ENCODE peak calls at places on chromosome 11, in ten cellular contexts. One of them, this sample, is unnamed. For H3K4me1, the result is how much of the 10 kb centered on the place peaks cover.

GRCh38 chr11:128946646-128947045 is 4.0 kb upstream of the TP53AIP1 start:
- DNase-seq in HCT116: no peak
- DNase-seq in keratinocyte: no peak
- DNase-seq in fibroblast of lung: no peak
- DNase-seq in kidney: no peak
- DNase-seq in mammary epithelial cell: no peak
- DNase-seq in neural progenitor cell: no peak
- DNase-seq in astrocyte: no peak
- DNase-seq in endothelial cell of umbilical vein: no peak
- DNase-seq in DND-41: no peak
- DNase-seq in this sample: no peak

GRCh38 chr11:28318861-28319260 is 210.7 kb downstream of the METTL15 start:
- DNase-seq in fibroblast of lung: no peak
- DNase-seq in keratinocyte: no peak
- DNase-seq in neural progenitor cell: peak
- DNase-seq in endothelial cell of umbilical vein: no peak
- DNase-seq in HCT116: no peak
- DNase-seq in kidney: no peak
- DNase-seq in mammary epithelial cell: no peak
- DNase-seq in DND-41: no peak
- DNase-seq in astrocyte: no peak
- DNase-seq in this sample: no peak

GRCh38 chr11:100705447-100705846 is 18.4 kb downstream of the ARHGAP42 start:
- DNase-seq in fibroblast of lung: no peak
- DNase-seq in endothelial cell of umbilical vein: no peak
- DNase-seq in neural progenitor cell: no peak
- DNase-seq in kidney: no peak
- DNase-seq in HCT116: no peak
- DNase-seq in keratinocyte: no peak
- DNase-seq in astrocyte: no peak
- DNase-seq in DND-41: no peak
- DNase-seq in mammary epithelial cell: no peak
- DNase-seq in this sample: no peak

GRCh38 chr11:92226331-92227232 is 2.0 kb downstream of the FAT3 start:
- DNase-seq in mammary epithelial cell: peak
- DNase-seq in HCT116: no peak
- DNase-seq in neural progenitor cell: peak
- DNase-seq in endothelial cell of umbilical vein: no peak
- DNase-seq in fibroblast of lung: peak
- DNase-seq in astrocyte: peak
- DNase-seq in keratinocyte: no peak
- DNase-seq in DND-41: no peak
- DNase-seq in kidney: peak
- DNase-seq in this sample: no peak

GRCh38 chr11:12963789-12964536 is 45.2 kb upstream of the RASSF10 start:
- DNase-seq in DND-41: peak
- DNase-seq in mammary epithelial cell: peak
- DNase-seq in endothelial cell of umbilical vein: peak
- DNase-seq in HCT116: peak
- DNase-seq in fibroblast of lung: peak
- DNase-seq in neural progenitor cell: peak
- DNase-seq in kidney: no peak
- DNase-seq in keratinocyte: no peak
- DNase-seq in astrocyte: no peak
- DNase-seq in this sample: peak

GRCh38 chr11:404551-405264 is 10.1 kb downstream of the SIGIRR start:
- DNase-seq in DND-41: no peak
- DNase-seq in fibroblast of lung: no peak
- DNase-seq in mammary epithelial cell: no peak
- DNase-seq in astrocyte: no peak
- DNase-seq in endothelial cell of umbilical vein: no peak
- DNase-seq in kidney: peak
- DNase-seq in neural progenitor cell: no peak
- DNase-seq in keratinocyte: no peak
- DNase-seq in HCT116: no peak
- DNase-seq in this sample: no peak

GRCh38 chr11:86460461-86461404 is 86.0 kb downstream of the CCDC81 start:
- DNase-seq in DND-41: no peak
- DNase-seq in mammary epithelial cell: no peak
- DNase-seq in kidney: no peak
- DNase-seq in astrocyte: peak
- DNase-seq in keratinocyte: no peak
- DNase-seq in fibroblast of lung: no peak
- DNase-seq in HCT116: no peak
- DNase-seq in endothelial cell of umbilical vein: peak
- DNase-seq in neural progenitor cell: peak
- DNase-seq in this sample: no peak

GRCh38 chr11:35622070-35622469 is 3.8 kb downstream of the FJX1 start:
- DNase-seq in astrocyte: peak
- DNase-seq in neural progenitor cell: peak
- DNase-seq in endothelial cell of umbilical vein: peak
- DNase-seq in fibroblast of lung: peak
- DNase-seq in DND-41: no peak
- DNase-seq in keratinocyte: no peak
- DNase-seq in HCT116: no peak
- DNase-seq in mammary epithelial cell: peak
- DNase-seq in kidney: no peak
- DNase-seq in this sample: no peak

GRCh38 chr11:67521924-67522323 is 1.3 kb downstream of the CABP2 start:
- DNase-seq in fibroblast of lung: no peak
- DNase-seq in neural progenitor cell: no peak
- DNase-seq in astrocyte: no peak
- DNase-seq in keratinocyte: no peak
- DNase-seq in endothelial cell of umbilical vein: no peak
- DNase-seq in kidney: peak
- DNase-seq in mammary epithelial cell: no peak
- DNase-seq in HCT116: no peak
- DNase-seq in DND-41: no peak
- DNase-seq in this sample: no peak

GRCh38 chr11:67524480-67524808 is 1.2 kb upstream of the CABP2 start:
- DNase-seq in endothelial cell of umbilical vein: no peak
- DNase-seq in neural progenitor cell: no peak
- DNase-seq in fibroblast of lung: no peak
- DNase-seq in DND-41: no peak
- DNase-seq in HCT116: no peak
- DNase-seq in mammary epithelial cell: no peak
- DNase-seq in astrocyte: no peak
- DNase-seq in keratinocyte: no peak
- DNase-seq in kidney: peak
- DNase-seq in this sample: no peak

GRCh38 chr11:67522844-67523555 is at the start of gene CABP2:
- DNase-seq in mammary epithelial cell: no peak
- DNase-seq in astrocyte: no peak
- DNase-seq in endothelial cell of umbilical vein: no peak
- DNase-seq in kidney: peak
- DNase-seq in DND-41: no peak
- DNase-seq in neural progenitor cell: peak
- DNase-seq in keratinocyte: no peak
- DNase-seq in HCT116: no peak
- DNase-seq in fibroblast of lung: no peak
- DNase-seq in this sample: no peak

GRCh38 chr11:67522338-67522737 is 908 bp downstream of the CABP2 start:
- DNase-seq in fibroblast of lung: no peak
- DNase-seq in DND-41: no peak
- DNase-seq in kidney: peak
- DNase-seq in neural progenitor cell: no peak
- DNase-seq in keratinocyte: no peak
- DNase-seq in astrocyte: no peak
- DNase-seq in endothelial cell of umbilical vein: no peak
- DNase-seq in HCT116: no peak
- DNase-seq in mammary epithelial cell: no peak
- DNase-seq in this sample: no peak

DNA sequence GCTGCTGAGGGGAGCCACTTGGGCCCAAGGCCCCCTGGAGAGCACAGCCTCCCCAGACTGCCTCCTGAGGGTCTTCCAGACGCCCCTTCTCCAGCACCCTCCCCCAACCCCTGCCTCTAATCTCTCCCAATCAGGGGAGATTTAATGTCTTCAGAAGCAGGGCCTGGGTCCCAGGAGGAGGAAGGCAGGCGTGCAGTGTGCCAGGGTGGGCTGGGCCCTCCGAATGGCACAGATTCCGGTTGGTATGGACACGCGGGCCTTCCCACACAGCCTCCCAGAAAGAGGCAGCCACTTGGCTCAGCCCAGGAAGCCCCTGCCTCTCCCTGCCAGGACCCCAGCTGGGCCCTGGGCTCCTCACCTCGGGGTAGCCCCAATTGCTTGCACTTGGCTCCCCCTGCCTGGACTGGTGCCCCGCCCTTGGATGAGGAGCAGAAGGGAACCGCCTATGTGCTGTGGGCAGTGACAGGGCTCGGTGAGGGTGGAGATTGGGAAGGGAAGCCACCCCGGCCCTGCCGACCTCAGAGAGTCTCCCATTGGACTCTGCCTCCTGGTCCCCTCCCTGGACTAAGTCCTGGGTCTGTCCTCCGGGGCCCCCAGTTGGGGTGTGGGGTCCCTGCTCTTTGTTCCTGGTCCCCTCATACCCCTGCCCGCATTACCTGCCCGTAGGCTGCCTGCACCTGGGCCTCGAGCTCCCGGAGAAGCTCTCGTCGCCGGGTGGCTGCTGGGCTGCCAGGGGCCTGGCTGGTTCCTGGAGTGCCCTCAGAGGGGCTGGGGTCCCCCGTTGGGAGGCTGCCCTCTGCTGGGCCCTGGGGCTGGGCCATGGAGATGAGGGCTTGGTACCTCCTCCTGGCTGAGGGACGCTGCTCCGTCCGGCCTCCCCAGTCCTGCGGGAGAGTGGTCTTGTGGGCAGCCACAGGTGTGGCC is 572 bp upstream of the CABP2 start:
- DNase-seq in endothelial cell of umbilical vein: no peak
- DNase-seq in astrocyte: no peak
- DNase-seq in DND-41: no peak
- DNase-seq in neural progenitor cell: no peak
- DNase-seq in kidney: peak
- DNase-seq in HCT116: no peak
- DNase-seq in fibroblast of lung: no peak
- DNase-seq in keratinocyte: no peak
- DNase-seq in mammary epithelial cell: no peak
- DNase-seq in this sample: no peak
- H3K9ac ChIP-seq in endothelial cell of umbilical vein: no peak
- H3K9ac ChIP-seq in astrocyte: no peak
- H3K9ac ChIP-seq in DND-41: no peak
- H3K9ac ChIP-seq in neural progenitor cell: no peak
- H3K9ac ChIP-seq in kidney: no peak
- H3K9ac ChIP-seq in HCT116: no peak
- H3K9ac ChIP-seq in fibroblast of lung: no peak
- H3K9ac ChIP-seq in keratinocyte: no peak
- H3K9ac ChIP-seq in mammary epithelial cell: no peak
- H3K9ac ChIP-seq in this sample: no peak

DNA sequence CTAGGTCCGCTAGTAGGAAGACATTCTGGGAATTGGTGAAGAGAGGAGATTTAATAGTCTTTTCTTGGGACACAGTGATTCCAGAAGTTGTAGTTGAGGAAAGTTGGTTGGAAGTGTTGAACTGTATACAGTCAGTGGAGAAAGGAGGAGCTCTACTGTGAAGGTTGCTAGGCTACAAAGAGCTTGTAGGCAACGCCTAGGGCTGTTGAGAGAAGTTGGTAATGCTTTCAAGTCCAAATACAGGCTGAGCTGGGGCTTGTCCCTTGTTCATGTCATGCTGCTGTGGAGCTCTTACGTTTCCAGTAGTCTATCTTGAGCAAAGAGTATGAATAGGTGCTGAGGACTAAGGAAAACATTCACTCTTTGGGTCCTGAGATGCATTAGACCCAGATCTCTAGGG is 1.1 kb downstream of the TBCEL start:
- DNase-seq in HCT116: no peak
- DNase-seq in neural progenitor cell: no peak
- DNase-seq in endothelial cell of umbilical vein: no peak
- DNase-seq in DND-41: no peak
- DNase-seq in kidney: no peak
- DNase-seq in keratinocyte: peak
- DNase-seq in astrocyte: no peak
- DNase-seq in mammary epithelial cell: peak
- DNase-seq in fibroblast of lung: peak
- DNase-seq in this sample: no peak
- H3K4me3 ChIP-seq in HCT116: peak
- H3K4me3 ChIP-seq in neural progenitor cell: peak
- H3K4me3 ChIP-seq in endothelial cell of umbilical vein: peak
- H3K4me3 ChIP-seq in DND-41: peak
- H3K4me3 ChIP-seq in kidney: peak
- H3K4me3 ChIP-seq in keratinocyte: peak
- H3K4me3 ChIP-seq in astrocyte: peak
- H3K4me3 ChIP-seq in mammary epithelial cell: peak
- H3K4me3 ChIP-seq in fibroblast of lung: peak
- H3K4me3 ChIP-seq in this sample: no peak

GRCh38 chr11:47494996-47495855 is 46.3 kb upstream of the RAPSN start:
- DNase-seq in endothelial cell of umbilical vein: no peak
- DNase-seq in neural progenitor cell: no peak
- DNase-seq in mammary epithelial cell: no peak
- DNase-seq in keratinocyte: no peak
- DNase-seq in kidney: no peak
- DNase-seq in DND-41: no peak
- DNase-seq in HCT116: no peak
- DNase-seq in astrocyte: no peak
- DNase-seq in fibroblast of lung: peak
- DNase-seq in this sample: no peak

GRCh38 chr11:47498149-47498548 is 49.2 kb upstream of the RAPSN start:
- DNase-seq in keratinocyte: no peak
- DNase-seq in mammary epithelial cell: no peak
- DNase-seq in HCT116: no peak
- DNase-seq in neural progenitor cell: no peak
- DNase-seq in fibroblast of lung: no peak
- DNase-seq in astrocyte: no peak
- DNase-seq in endothelial cell of umbilical vein: no peak
- DNase-seq in kidney: no peak
- DNase-seq in DND-41: no peak
- DNase-seq in this sample: no peak

GRCh38 chr11:47498584-47499152 is 49.7 kb upstream of the RAPSN start:
- DNase-seq in endothelial cell of umbilical vein: peak
- DNase-seq in kidney: no peak
- DNase-seq in mammary epithelial cell: no peak
- DNase-seq in HCT116: no peak
- DNase-seq in astrocyte: no peak
- DNase-seq in neural progenitor cell: no peak
- DNase-seq in fibroblast of lung: no peak
- DNase-seq in DND-41: no peak
- DNase-seq in keratinocyte: no peak
- DNase-seq in this sample: no peak

GRCh38 chr11:47496808-47497207 is 47.9 kb upstream of the RAPSN start:
- DNase-seq in kidney: no peak
- DNase-seq in neural progenitor cell: no peak
- DNase-seq in HCT116: no peak
- DNase-seq in mammary epithelial cell: no peak
- DNase-seq in fibroblast of lung: no peak
- DNase-seq in keratinocyte: no peak
- DNase-seq in astrocyte: no peak
- DNase-seq in endothelial cell of umbilical vein: no peak
- DNase-seq in DND-41: no peak
- DNase-seq in this sample: no peak

DNA sequence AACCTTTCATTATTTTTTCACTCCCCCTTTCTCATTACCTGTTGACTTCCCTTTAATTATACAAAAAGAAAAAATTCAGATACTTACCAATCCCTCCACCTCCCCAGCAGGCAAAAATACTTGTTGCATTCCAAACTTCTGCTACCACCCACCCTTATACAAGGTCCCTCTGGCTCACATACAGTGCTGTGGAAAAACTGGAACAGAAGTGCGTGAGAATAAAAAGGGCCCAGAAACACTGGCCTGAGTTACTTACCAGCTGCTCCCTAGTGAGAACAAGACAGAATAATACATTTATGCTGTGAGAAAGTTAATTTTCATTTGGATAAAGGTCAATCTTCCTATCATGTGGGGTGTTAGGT is 46.9 kb upstream of the RAPSN start:
- DNase-seq in fibroblast of lung: no peak
- DNase-seq in kidney: no peak
- DNase-seq in astrocyte: peak
- DNase-seq in keratinocyte: no peak
- DNase-seq in HCT116: no peak
- DNase-seq in neural progenitor cell: no peak
- DNase-seq in endothelial cell of umbilical vein: no peak
- DNase-seq in mammary epithelial cell: no peak
- DNase-seq in DND-41: no peak
- DNase-seq in this sample: no peak
- H3K4me1 ChIP-seq in fibroblast of lung: under half
- H3K4me1 ChIP-seq in kidney: under half
- H3K4me1 ChIP-seq in astrocyte: under half
- H3K4me1 ChIP-seq in keratinocyte: under half
- H3K4me1 ChIP-seq in HCT116: under half
- H3K4me1 ChIP-seq in neural progenitor cell: under half
- H3K4me1 ChIP-seq in endothelial cell of umbilical vein: under half
- H3K4me1 ChIP-seq in mammary epithelial cell: under half
- H3K4me1 ChIP-seq in DND-41: under half
- H3K4me1 ChIP-seq in this sample: under half

DNA sequence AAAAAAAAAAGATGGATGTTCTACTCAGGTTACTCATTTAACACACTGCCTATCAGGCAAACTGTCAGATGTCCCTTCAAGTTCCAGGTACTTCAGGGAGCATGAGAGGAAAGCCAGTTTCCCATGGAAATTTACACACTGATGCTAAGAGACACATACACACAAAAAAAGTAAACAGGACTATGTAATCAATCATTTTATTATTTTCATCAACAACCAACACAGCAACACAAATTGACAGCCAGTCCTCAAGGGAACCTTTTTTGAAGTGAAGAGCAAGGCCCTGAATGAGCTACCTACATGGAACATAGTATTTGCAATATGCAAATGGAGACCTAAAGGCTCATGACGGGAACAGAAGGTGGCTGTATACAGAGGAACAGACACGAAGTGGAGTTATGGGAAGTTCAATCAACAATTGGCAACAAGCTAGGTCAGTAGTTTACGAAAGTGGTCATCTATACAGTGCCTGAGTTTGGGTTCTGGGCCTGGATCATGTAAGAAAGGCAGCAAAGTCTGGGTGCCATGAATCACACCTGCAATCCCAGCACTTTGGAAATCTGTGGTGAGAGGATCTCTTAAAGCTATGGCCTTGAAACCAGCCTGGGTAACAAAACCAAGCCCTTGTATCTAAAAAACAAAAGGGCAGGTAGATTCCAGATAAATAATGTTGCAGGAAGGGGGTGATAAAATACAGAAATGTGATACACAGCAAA is 12.6 kb upstream of the WDR74 start:
- DNase-seq in neural progenitor cell: no peak
- DNase-seq in DND-41: no peak
- DNase-seq in mammary epithelial cell: no peak
- DNase-seq in kidney: no peak
- DNase-seq in HCT116: no peak
- DNase-seq in keratinocyte: no peak
- DNase-seq in endothelial cell of umbilical vein: no peak
- DNase-seq in astrocyte: no peak
- DNase-seq in fibroblast of lung: no peak
- DNase-seq in this sample: no peak
- H3K9ac ChIP-seq in neural progenitor cell: no peak
- H3K9ac ChIP-seq in DND-41: no peak
- H3K9ac ChIP-seq in mammary epithelial cell: no peak
- H3K9ac ChIP-seq in kidney: no peak
- H3K9ac ChIP-seq in HCT116: peak
- H3K9ac ChIP-seq in keratinocyte: no peak
- H3K9ac ChIP-seq in endothelial cell of umbilical vein: no peak
- H3K9ac ChIP-seq in astrocyte: no peak
- H3K9ac ChIP-seq in fibroblast of lung: no peak
- H3K9ac ChIP-seq in this sample: peak

This sample was measured in colonic mucosa.